ENCODE peak calls at places on chromosomes 4 and X, in four cellular contexts. F is A549, H is K562, K is HepG2. V is an unnamed sample.

GRCh38 chrX:53718073-53718472 is 31.6 kb upstream of the HUWE1 start:
- DNase-seq in F (no peak), H (no peak), K (no peak), V (no peak)

GRCh38 chr4:72500214-72500613 is 68.8 kb downstream of the ADAMTS3 start:
- DNase-seq in F (no peak), H (no peak), K (no peak), V (no peak)

GRCh38 chrX:43836435-43837184 is 45.6 kb downstream of the MAOB start:
- DNase-seq in F (peak), H (peak), K (peak), V (no peak)

GRCh38 chr4:138919094-138919936 is 96.3 kb upstream of the NOCT start:
- DNase-seq in F (peak), H (peak), K (peak), V (peak)

GRCh38 chr4:32962100-32962499 is 2241.9 kb downstream of the PCDH7 start:
- DNase-seq in F (no peak), H (no peak), K (no peak), V (no peak)

GRCh38 chr4:80266267-80266901 is at the start of gene FGF5:
- DNase-seq in F (no peak), H (peak), K (no peak), V (no peak)

GRCh38 chrX:52983526-52983925 is 25.2 kb upstream of the FAM156A start:
- DNase-seq in F (no peak), H (no peak), K (no peak), V (no peak)

GRCh38 chrX:40298569-40298968 is 200.8 kb upstream of the BCOR start:
- DNase-seq in F (no peak), H (no peak), K (no peak), V (no peak)

GRCh38 chrX:14476169-14476568 is 53.2 kb upstream of the GLRA2 start:
- DNase-seq in F (no peak), H (no peak), K (no peak), V (no peak)

GRCh38 chr4:183645326-183645725 is 13.7 kb downstream of the RWDD4 start:
- DNase-seq in F (no peak), H (no peak), K (no peak), V (no peak)
- TF ChIP-seq POLR2AphosphoS2 in F (no peak), H (no peak), K (no peak), V (no peak)

GRCh38 chr4:86307432-86307831 is 52.4 kb downstream of the MAPK10 start:
- DNase-seq in F (no peak), H (no peak), K (no peak), V (no peak)

GRCh38 chr4:86302242-86302641 is 57.6 kb downstream of the MAPK10 start:
- DNase-seq in F (no peak), H (no peak), K (peak), V (no peak)

DNA sequence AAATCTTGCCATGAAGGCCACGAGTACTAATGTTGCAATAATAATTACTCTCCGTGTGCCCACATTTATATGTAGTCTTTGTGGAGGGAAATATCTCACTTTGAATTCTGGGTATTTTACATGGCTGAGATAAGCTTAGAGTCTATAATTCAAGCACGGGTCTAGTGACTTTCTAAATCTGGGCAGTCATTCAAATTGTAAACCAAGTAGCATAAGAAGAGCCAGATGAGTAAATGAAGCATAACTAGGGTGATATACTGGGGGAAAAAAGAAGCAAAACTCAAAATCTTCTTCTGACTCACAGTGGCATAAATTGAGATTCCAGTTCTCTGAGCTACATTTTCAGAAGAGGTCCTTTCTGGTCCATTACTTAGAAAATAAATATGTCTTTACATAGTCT is 53.0 kb downstream of the MAPK10 start:
- DNase-seq in F (no peak), H (no peak), K (no peak), V (no peak)
- TF ChIP-seq POLR2AphosphoS2 in F (no peak), H (no peak), K (no peak), V (no peak)

DNA sequence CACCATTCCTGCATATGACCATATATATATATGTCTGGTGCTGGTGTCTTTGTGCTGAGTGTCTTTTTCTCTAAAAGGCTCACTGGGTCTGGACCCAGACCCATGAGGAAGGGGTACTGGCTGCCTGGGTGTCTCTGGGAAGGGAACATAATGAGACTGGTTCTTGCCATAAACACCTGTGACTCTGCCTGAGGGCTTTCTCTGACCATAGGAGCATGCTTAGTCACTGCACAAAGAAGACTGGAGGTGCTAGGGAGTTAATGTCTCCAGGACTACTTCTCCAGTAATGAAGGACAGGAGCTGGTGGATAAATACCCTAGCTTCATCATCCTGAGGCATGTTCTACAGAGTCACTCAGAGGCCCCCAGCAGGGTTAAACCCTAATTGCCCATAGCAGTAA is 47.1 kb upstream of the CASK start:
- DNase-seq in F (no peak), H (no peak), K (no peak), V (no peak)
- TF ChIP-seq POLR2AphosphoS2 in F (no peak), H (no peak), K (no peak), V (no peak)

GRCh38 chr4:42268824-42269223 is 116.4 kb upstream of the BEND4 start:
- DNase-seq in F (no peak), H (no peak), K (no peak), V (no peak)
- TF ChIP-seq POLR2AphosphoS2 in F (no peak), H (no peak), K (no peak), V (no peak)

GRCh38 chr4:6470502-6471302 is 1.7 kb downstream of the PPP2R2C start:
- DNase-seq in F (peak), H (peak), K (no peak), V (no peak)
- TF ChIP-seq POLR2AphosphoS2 in F (no peak), H (no peak), K (no peak), V (no peak)

GRCh38 chrX:129958814-129959492 is 23.5 kb upstream of the BCORL1 start:
- DNase-seq in F (no peak), H (no peak), K (no peak), V (no peak)

GRCh38 chrX:129956765-129957164 is 25.7 kb upstream of the BCORL1 start:
- DNase-seq in F (no peak), H (no peak), K (no peak), V (no peak)

GRCh38 chrX:129961180-129962083 is 21.0 kb upstream of the BCORL1 start:
- DNase-seq in F (peak), H (peak), K (peak), V (peak)

GRCh38 chrX:129957241-129958099 is 25.0 kb upstream of the BCORL1 start:
- DNase-seq in F (peak), H (peak), K (no peak), V (peak)

GRCh38 chrX:129959493-129959832 is 23.0 kb upstream of the BCORL1 start:
- DNase-seq in F (no peak), H (peak), K (no peak), V (no peak)
- TF ChIP-seq POLR2AphosphoS2 in F (no peak), H (no peak), K (no peak), V (no peak)

DNA sequence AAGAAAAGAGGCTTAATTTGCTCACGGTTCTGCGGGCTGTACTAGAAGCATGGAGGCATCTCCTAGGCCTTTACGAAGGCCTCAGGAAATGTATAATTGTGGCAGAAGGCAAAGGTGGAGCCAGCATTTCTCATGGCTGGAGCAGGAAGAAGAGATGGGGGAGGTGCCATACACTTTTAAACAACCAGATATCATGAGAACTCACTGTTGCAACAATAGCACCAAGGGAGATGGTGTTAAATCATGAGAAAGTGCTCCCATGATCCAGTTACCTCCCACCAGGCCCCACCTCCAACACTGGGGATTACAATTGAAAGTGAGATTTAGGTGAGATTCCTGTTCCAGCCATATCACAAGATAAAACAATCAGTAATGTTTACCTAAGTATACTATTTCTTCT is 45.5 kb downstream of the MTHFD2L start:
- DNase-seq in F (no peak), H (no peak), K (no peak), V (no peak)
- TF ChIP-seq POLR2AphosphoS2 in F (no peak), H (no peak), K (no peak), V (no peak)

V was measured in GM12878.